ENCODE peak calls at places on chromosomes 7 and 10, in four cellular contexts. F is CD8-positive, alpha-beta T cell; H is heart right ventricle; P is ovary. V is an unnamed sample.

GRCh38 chr10:44306762-44307161 is 78.1 kb downstream of the CXCL12 start:
- DNase-seq in H (no peak), F (no peak), P (no peak), V (no peak)

GRCh38 chr10:119461380-119461779 is 81.1 kb downstream of the RGS10 start:
- DNase-seq in P (no peak), F (no peak), H (no peak), V (no peak)

GRCh38 chr10:79196470-79197461 is 128.0 kb downstream of the ZMIZ1 start:
- DNase-seq in H (peak), P (peak), F (peak), V (peak)

GRCh38 chr10:100934084-100934659 is 21.4 kb downstream of the SLF2 start:
- DNase-seq in P (no peak), F (no peak), H (no peak), V (no peak)

GRCh38 chr10:45160266-45160665 is 155.1 kb downstream of the OR13A1 start:
- DNase-seq in F (no peak), P (no peak), H (no peak), V (no peak)

GRCh38 chr10:71222541-71223364 is 10.4 kb downstream of the UNC5B start:
- DNase-seq in H (no peak), F (no peak), P (no peak), V (no peak)

GRCh38 chr10:60646966-60647796 is 131.1 kb upstream of the CDK1 start:
- DNase-seq in P (peak), H (peak), F (no peak), V (no peak)

GRCh38 chr10:873020-873419 is 58.5 kb downstream of the LARP4B start:
- DNase-seq in H (peak), F (no peak), P (no peak), V (no peak)

GRCh38 chr10:73857446-73857845 is 16.9 kb downstream of the CAMK2G start:
- DNase-seq in P (no peak), H (no peak), F (no peak), V (no peak)

GRCh38 chr10:97454330-97455036 is 8.5 kb downstream of the ZDHHC16 start:
- DNase-seq in H (peak), P (peak), F (peak), V (no peak)

GRCh38 chr7:30995541-30995940 is 31.8 kb downstream of the GHRHR start:
- DNase-seq in F (no peak), H (no peak), P (no peak), V (no peak)

GRCh38 chr7:157873181-157873580 is 536.4 kb downstream of the DNAJB6 start:
- DNase-seq in F (no peak), P (no peak), H (no peak), V (no peak)

DNA sequence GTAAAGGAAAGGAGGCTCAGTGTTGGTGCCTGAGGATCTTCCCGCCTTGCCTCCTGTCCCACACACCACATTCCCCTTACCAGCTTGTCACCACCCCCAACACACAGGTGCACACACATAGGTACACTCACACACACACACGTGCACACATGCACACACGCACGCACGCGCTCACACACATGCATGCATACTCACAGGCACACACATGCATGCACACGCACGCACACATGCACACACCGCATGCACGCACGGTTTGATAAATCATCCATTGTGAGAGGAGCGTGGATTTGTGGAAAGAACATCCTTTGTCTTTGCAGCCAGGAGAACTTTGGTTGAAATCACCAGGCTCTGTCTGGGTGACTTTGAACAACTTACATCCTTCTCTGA is 359.8 kb downstream of the FRMD4A start:
- DNase-seq in P (no peak), F (no peak), H (no peak), V (no peak)
- H3K27ac ChIP-seq in P (no peak), F (no peak), H (no peak), V (no peak)

GRCh38 chr10:114342976-114343375 is 61.3 kb downstream of the AFAP1L2 start:
- DNase-seq in P (no peak), F (no peak), H (no peak), V (no peak)
- H3K27ac ChIP-seq in P (peak), F (no peak), H (no peak), V (no peak)

GRCh38 chr10:87656431-87657072 is 3.1 kb upstream of the PAPSS2 start:
- DNase-seq in H (peak), F (no peak), P (no peak), V (no peak)

GRCh38 chr10:87658383-87658795 is 1.3 kb upstream of the PAPSS2 start:
- DNase-seq in H (no peak), P (no peak), F (no peak), V (no peak)

GRCh38 chr10:87659571-87660483 is at the start of gene PAPSS2:
- DNase-seq in H (peak), F (no peak), P (peak), V (no peak)

GRCh38 chr10:87658858-87659555 is 671 bp upstream of the PAPSS2 start:
- DNase-seq in F (no peak), P (no peak), H (no peak), V (no peak)

GRCh38 chr10:87657370-87657769 is 2.3 kb upstream of the PAPSS2 start:
- DNase-seq in P (peak), F (no peak), H (peak), V (no peak)
- H3K27ac ChIP-seq in P (peak), F (no peak), H (peak), V (no peak)

DNA sequence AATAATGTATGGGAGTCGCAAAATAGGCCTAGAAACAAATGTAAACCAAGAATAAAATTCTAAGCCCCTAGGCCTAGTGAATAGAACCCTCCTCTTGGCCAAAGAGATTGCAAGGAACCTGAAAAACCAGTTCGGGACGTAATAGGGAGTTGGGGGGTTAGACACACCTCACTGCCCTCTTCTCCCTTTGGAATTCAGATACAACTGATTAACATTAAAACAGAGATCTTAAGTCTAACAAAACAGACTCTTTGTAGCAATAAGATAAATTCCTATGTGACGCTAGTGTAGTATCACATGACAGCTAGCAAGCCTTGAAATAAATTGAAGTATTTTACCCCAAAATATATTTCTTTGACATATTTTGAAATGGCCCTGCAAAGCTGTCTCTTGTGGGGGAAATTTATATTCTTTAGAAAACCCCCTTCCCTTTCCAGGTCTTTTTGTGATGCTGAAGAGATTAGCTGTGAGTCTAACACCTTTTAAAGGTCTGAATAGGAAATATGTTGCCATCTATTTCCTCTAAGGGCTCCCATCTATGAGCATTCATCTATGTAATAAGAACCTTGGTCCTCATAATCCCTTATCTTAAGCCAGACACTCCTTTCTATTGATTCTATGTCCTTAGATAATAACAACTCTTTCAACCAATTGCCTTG is 623.4 kb upstream of the NRG3 start:
- DNase-seq in F (no peak), P (no peak), H (no peak), V (no peak)
- H3K27ac ChIP-seq in F (no peak), P (no peak), H (no peak), V (no peak)

DNA sequence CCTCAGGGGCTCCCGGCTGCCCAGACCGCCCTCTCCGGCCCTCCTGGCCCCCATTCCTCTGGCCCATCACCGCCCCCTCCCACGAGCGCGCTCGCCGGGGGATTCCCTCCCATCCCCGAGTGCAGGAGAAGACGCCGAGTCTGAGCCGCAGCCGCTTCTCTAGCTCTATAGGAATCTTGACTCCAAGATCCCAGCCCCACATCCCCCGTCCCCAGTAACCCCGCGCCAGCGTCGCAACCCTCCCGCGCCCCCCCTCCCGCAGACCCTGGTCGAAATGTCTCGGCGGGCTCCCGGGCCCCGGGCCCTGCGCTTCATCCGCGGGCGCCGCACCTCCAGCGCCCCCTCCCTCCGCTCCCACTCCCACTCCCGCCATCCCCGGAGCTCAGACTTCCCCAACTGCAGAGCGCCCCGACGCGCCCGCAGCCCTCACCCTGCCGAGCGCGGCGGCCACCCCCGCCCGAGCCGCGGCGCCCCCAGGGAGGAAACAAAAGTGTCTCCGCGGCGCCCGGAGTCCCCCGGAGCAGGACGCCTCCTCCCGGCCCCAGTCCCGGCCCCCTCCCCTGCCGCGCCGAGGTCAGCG is 517 bp downstream of the ELMO1 start:
- DNase-seq in H (peak), P (peak), F (peak), V (no peak)
- H3K27ac ChIP-seq in H (peak), P (peak), F (peak), V (peak)

DNA sequence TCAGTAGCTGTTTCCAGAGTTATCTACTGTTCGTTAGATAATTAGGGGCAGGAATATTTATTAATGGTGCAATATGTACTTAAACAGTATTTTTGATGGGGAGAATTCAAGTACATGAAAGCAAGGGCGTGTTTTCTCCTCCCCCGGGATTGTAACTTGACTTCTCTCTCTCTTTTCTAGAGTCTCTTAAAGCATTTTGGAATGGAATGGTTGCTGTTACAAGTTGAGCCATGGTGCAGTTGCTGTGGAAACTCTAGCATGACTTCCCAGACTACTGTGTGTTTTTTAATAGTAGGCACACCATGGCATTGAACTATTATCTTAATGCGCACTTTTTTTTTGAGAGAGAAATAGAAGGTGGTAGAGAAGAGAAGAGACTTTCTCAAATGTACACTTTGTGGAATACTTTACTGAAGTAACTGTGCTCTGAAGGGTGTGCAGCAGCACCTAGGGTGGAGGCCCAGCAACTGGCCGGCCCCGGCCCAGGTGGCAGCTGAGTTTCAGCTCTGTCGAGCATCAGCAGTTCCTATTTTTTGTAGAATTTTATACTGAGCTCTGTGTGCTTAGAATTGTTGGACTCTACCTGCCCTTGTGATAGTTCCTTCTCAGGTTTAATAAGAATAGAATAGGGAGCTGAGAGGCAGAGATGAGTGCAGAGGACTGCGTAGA is 64.4 kb downstream of the CCNY start:
- DNase-seq in H (no peak), P (no peak), F (no peak), V (no peak)
- H3K27ac ChIP-seq in H (peak), P (no peak), F (no peak), V (no peak)

GRCh38 chr7:74318043-74318442 is 28.8 kb downstream of the CLIP2 start:
- DNase-seq in F (no peak), P (no peak), H (no peak), V (no peak)
- H3K27ac ChIP-seq in F (no peak), P (no peak), H (no peak), V (no peak)

DNA sequence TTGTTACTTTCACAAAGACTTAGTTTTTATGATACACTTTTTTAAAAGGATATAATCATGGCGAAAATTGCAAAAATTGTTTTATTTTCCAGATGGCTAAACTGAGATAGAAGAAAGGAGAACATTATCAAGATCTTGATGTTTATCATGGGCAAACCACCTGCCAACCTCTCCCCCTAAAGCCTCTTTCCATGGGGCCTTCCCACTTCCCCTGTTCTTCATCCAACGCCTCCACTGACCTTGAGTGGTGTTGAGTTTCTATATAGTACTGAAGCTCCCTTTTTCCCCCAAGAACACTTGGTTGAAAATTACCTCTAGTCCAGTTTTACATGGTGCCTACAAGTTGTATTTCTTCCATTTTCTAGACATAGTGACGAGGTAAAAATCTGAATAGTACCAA is 5.0 kb downstream of the CREB3L2 start:
- DNase-seq in F (no peak), P (no peak), H (no peak), V (no peak)
- H3K27ac ChIP-seq in F (no peak), P (no peak), H (no peak), V (no peak)